ENCODE peak calls at places on chromosomes 5 and 9, in five cellular contexts. E is hypothalamus, F is Peyer's patch, O is LoVo, Z is pancreas. X is an unnamed sample.
A peak's percentile ranks its signal among the peaks of the same experiment; 100 is the strongest.

GRCh38 chr9:136857606-136858412 is 5.7 kb downstream of the MAMDC4 start:
- DNase-seq in E (no peak), F (no peak), O (no peak), Z (peak; percentile 85), X (no peak)

GRCh38 chr5:3715048-3715447 is 119.4 kb downstream of the IRX1 start:
- DNase-seq in E (no peak), F (no peak), O (no peak), Z (no peak), X (no peak)

GRCh38 chr5:132026516-132027008 is 15.1 kb upstream of the ACSL6 start:
- DNase-seq in E (no peak), F (no peak), O (no peak), Z (no peak), X (no peak)

GRCh38 chr9:125989090-125989501 is 241.9 kb downstream of the PBX3 start:
- DNase-seq in E (no peak), F (no peak), O (no peak), Z (no peak), X (no peak)

GRCh38 chr5:1445313-1445894 is at the start of gene SLC6A3:
- DNase-seq in E (no peak), F (no peak), O (no peak), Z (no peak), X (no peak)

GRCh38 chr9:89498845-89499480 is 1.1 kb upstream of the SEMA4D start:
- DNase-seq in E (no peak), F (peak; percentile 78), O (no peak), Z (no peak), X (no peak)

GRCh38 chr5:179623906-179624741 is 653 bp upstream of the HNRNPH1 start:
- DNase-seq in E (no peak), F (no peak), O (peak; percentile 51), Z (peak; percentile 58), X (no peak)

GRCh38 chr5:8729437-8729836 is 816.4 kb downstream of the SEMA5A start:
- DNase-seq in E (no peak), F (no peak), O (no peak), Z (no peak), X (no peak)

GRCh38 chr5:113682497-113683136 is 169.1 kb downstream of the YTHDC2 start:
- DNase-seq in E (no peak), F (no peak), O (no peak), Z (no peak), X (no peak)

GRCh38 chr5:155455791-155456514 is 442.4 kb downstream of the KIF4B start:
- DNase-seq in E (no peak), F (no peak), O (no peak), Z (no peak), X (no peak)

GRCh38 chr9:21455320-21455719 is 15.1 kb downstream of the IFNA1 start:
- DNase-seq in E (peak; percentile 20), F (no peak), O (peak; percentile 44), Z (no peak), X (peak; percentile 15)

GRCh38 chr5:143652104-143652700 is 159.8 kb upstream of the HMHB1 start:
- DNase-seq in E (no peak), F (no peak), O (no peak), Z (no peak), X (no peak)

GRCh38 chr9:114280636-114281315 is 42.1 kb upstream of the ORM1 start:
- DNase-seq in E (no peak), F (no peak), O (no peak), Z (no peak), X (no peak)

GRCh38 chr5:67156976-67157583 is 39.5 kb downstream of the CD180 start:
- DNase-seq in E (peak; percentile 16), F (peak; percentile 52), O (peak; percentile 49), Z (no peak), X (peak; percentile 45)

GRCh38 chr5:166671818-166672217 is 1619.6 kb upstream of the WWC1 start:
- DNase-seq in E (no peak), F (no peak), O (no peak), Z (no peak), X (no peak)

GRCh38 chr5:123367739-123368138 is 55.5 kb downstream of the CEP120 start:
- DNase-seq in E (no peak), F (no peak), O (peak; percentile 8), Z (no peak), X (no peak)

GRCh38 chr5:172918421-172919371 is 40.5 kb upstream of the RPL26L1 start:
- DNase-seq in E (no peak), F (no peak), O (no peak), Z (no peak), X (no peak)

GRCh38 chr5:80284720-80285119 is 28.9 kb upstream of the SERINC5 start:
- DNase-seq in E (no peak), F (no peak), O (no peak), Z (no peak), X (no peak)

GRCh38 chr5:10286552-10287227 is 21.0 kb downstream of the CMBL start:
- DNase-seq in E (no peak), F (no peak), O (no peak), Z (no peak), X (no peak)

GRCh38 chr5:125005287-125005686 is 258.8 kb upstream of the ZNF608 start:
- DNase-seq in E (no peak), F (no peak), O (no peak), Z (no peak), X (no peak)